ENCODE peak calls at places on chromosome 19, in five cellular contexts. E is activated T-cell treated with anti-CD3 and anti-CD28 coated beads for 48 hours, N is SHP77, J is germinal center, C is amniotic stem cell. I is an unnamed sample.
A peak's percentile ranks its signal among the peaks of the same experiment; 100 is the strongest.

GRCh38 chr19:31908486-31909255 is 436.7 kb upstream of the ZNF507 start:
- DNase-seq in E (no peak), N (no peak), J (no peak), C (no peak), I (no peak)

GRCh38 chr19:28027116-28027515 is 1185.8 kb downstream of the UQCRFS1 start:
- DNase-seq in E (no peak), J (no peak), C (no peak), N (no peak), I (no peak)

GRCh38 chr19:1230585-1231489 is 7.0 kb downstream of the CBARP start:
- DNase-seq in E (no peak), C (no peak), N (no peak), J (no peak), I (no peak)

GRCh38 chr19:35295792-35296462 is 4.0 kb downstream of the MAG start:
- DNase-seq in E (peak; percentile 17), C (no peak), J (peak; percentile 85), N (no peak), I (peak; percentile 80)

GRCh38 chr19:43715776-43716175 is at the start of gene IRGC:
- DNase-seq in C (no peak), N (no peak), E (no peak), J (no peak), I (no peak)

GRCh38 chr19:4337906-4338440 is 654 bp downstream of the STAP2 start:
- DNase-seq in E (no peak), C (no peak), N (no peak), J (no peak), I (no peak)

GRCh38 chr19:14318873-14319272 is 62.4 kb upstream of the ADGRE5 start:
- DNase-seq in J (no peak), E (no peak), N (no peak), C (no peak), I (no peak)

GRCh38 chr19:45485301-45486077 is 11.4 kb downstream of the RTN2 start:
- DNase-seq in E (peak; percentile 97), N (peak; percentile 97), J (peak; percentile 89), C (peak; percentile 92), I (peak; percentile 98)

GRCh38 chr19:46616631-46617322 is 8.1 kb downstream of the PTGIR start:
- DNase-seq in E (peak; percentile 66), C (no peak), N (peak; percentile 85), J (peak; percentile 33), I (peak; percentile 47)

GRCh38 chr19:47614559-47614958 is 5.6 kb downstream of the BICRA start:
- DNase-seq in J (no peak), E (no peak), C (no peak), N (no peak), I (no peak)

GRCh38 chr19:608155-609000 is 18.7 kb downstream of the HCN2 start:
- DNase-seq in N (no peak), J (no peak), E (no peak), C (no peak), I (no peak)

GRCh38 chr19:1026189-1027019 is at the start of gene CNN2:
- DNase-seq in N (peak; percentile 18), E (peak; percentile 70), C (peak; percentile 17), J (peak; percentile 85), I (peak; percentile 59)

GRCh38 chr19:632228-633067 is 889 bp downstream of the POLRMT start:
- DNase-seq in J (peak; percentile 46), N (no peak), C (no peak), E (peak; percentile 56), I (peak; percentile 71)

GRCh38 chr19:49264258-49264657 is 60.7 kb downstream of the SLC6A16 start:
- DNase-seq in C (no peak), N (no peak), J (no peak), E (no peak), I (no peak)

GRCh38 chr19:5665781-5666513 is 14.4 kb downstream of the MICOS13 start:
- DNase-seq in J (no peak), E (no peak), C (peak; percentile 29), N (no peak), I (no peak)